ENCODE peak calls at places on chromosomes 2 and 18, in six cellular contexts. L, A, J, Y, T and I are unnamed samples.

GRCh38 chr2:218290316-218291261 is 1.7 kb downstream of the TMBIM1 start:
- DNase-seq in A (no peak), J (no peak), Y (no peak), T (no peak), L (peak), I (no peak)

GRCh38 chr18:48131042-48131441 is 200.6 kb upstream of the SMAD2 start:
- DNase-seq in L (no peak), J (no peak), T (no peak), Y (no peak), A (no peak), I (no peak)

GRCh38 chr18:23380001-23380550 is 73.0 kb upstream of the RIOK3 start:
- DNase-seq in Y (peak), T (no peak), J (no peak), A (no peak), L (no peak), I (peak)

GRCh38 chr18:3982541-3982940 is 472.6 kb downstream of the DLGAP1 start:
- DNase-seq in L (peak), J (no peak), T (no peak), A (no peak), Y (peak), I (no peak)

GRCh38 chr18:22424564-22424963 is 6.8 kb upstream of the CTAGE1 start:
- DNase-seq in J (no peak), T (no peak), L (no peak), Y (no peak), A (no peak), I (no peak)

GRCh38 chr2:1170711-1171110 is 220.1 kb downstream of the SNTG2 start:
- DNase-seq in A (no peak), T (no peak), L (no peak), J (no peak), Y (no peak), I (no peak)

GRCh38 chr2:59276033-59276432 is 1034.9 kb upstream of the FANCL start:
- DNase-seq in Y (no peak), A (no peak), T (peak), J (no peak), L (no peak), I (no peak)

GRCh38 chr2:36564377-36564930 is 33.5 kb downstream of the FEZ2 start:
- DNase-seq in T (no peak), L (no peak), A (no peak), Y (no peak), J (no peak), I (no peak)

GRCh38 chr2:28810384-28811285 is at the start of gene SPDYA:
- DNase-seq in Y (peak), A (peak), T (peak), L (peak), J (peak), I (peak)

GRCh38 chr2:178512491-178512890 is 32.2 kb downstream of the PLEKHA3 start:
- DNase-seq in T (peak), A (no peak), Y (peak), J (no peak), L (peak), I (peak)

GRCh38 chr2:73640946-73641766 is 1.1 kb downstream of the NAT8 start:
- DNase-seq in Y (no peak), A (no peak), J (no peak), T (no peak), L (no peak), I (no peak)

GRCh38 chr2:8684885-8685696 is 3.2 kb downstream of the ID2 start:
- DNase-seq in L (peak), T (peak), J (peak), Y (peak), A (peak), I (no peak)
- H3K4me3 ChIP-seq in L (peak), T (peak), J (peak), Y (peak), A (peak), I (peak)

GRCh38 chr2:102251042-102251848 is 60.1 kb upstream of the IL1RL1 start:
- DNase-seq in Y (peak), T (peak), L (peak), A (peak), J (no peak), I (no peak)

GRCh38 chr2:102253753-102254150 is 57.6 kb upstream of the IL1RL1 start:
- DNase-seq in A (no peak), Y (peak), T (no peak), J (no peak), L (peak), I (no peak)

GRCh38 chr2:102253140-102253752 is 58.1 kb upstream of the IL1RL1 start:
- DNase-seq in J (no peak), A (no peak), Y (no peak), T (no peak), L (no peak), I (no peak)

GRCh38 chr2:102250278-102250821 is 61.0 kb upstream of the IL1RL1 start:
- DNase-seq in A (no peak), T (no peak), Y (no peak), J (no peak), L (no peak), I (no peak)

GRCh38 chr2:102251849-102252203 is 59.5 kb upstream of the IL1RL1 start:
- DNase-seq in T (no peak), A (no peak), L (no peak), Y (no peak), J (no peak), I (no peak)
- H3K4me3 ChIP-seq in T (no peak), A (no peak), L (no peak), Y (no peak), J (no peak), I (no peak)

DNA sequence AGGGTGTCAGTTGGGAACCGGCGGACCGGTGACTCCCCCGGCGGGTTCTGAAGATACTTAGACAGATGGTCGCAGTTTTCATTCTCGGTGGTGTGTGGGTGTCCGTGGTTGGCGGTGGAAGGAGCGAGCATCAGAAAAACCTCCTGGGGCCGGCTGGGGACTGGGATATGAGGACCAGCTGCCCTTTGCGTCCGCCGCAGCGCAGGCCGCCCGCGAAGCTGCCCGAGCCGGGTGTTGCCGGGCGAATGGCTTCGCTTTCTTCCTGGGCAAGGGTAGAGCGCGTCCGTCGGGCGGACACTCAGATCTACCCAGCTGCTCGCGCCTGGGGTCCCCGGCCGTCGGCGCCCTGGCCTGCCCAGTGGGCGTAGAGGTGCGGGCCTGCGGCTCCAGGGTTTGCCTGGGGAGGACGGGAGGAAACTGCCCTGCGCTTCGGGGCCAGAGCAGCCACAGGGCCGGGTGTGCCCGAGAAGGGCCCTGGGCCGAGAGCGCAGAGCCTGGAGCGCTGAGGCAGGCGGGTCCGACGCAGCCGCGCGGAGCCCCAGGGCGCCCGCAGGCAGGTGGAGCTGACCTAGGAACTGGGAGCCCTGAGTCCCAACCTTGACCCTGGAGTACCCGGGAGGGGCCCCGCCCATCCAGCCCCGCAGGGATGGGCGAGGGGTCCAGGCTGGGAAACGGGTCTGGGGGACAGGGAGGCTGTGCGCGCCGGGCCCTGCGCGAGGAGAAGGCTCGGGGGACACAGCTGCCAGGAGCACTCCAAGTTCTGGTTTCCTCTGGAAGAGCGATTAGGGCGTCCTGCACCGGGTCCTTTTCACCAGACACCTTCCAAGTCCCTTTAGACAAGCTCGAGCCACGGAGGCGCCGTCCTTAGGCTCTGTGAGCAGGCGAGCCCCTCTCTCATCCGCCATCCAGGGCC is 1.3 kb downstream of the TWIST2 start:
- DNase-seq in L (peak), J (no peak), Y (peak), T (peak), A (no peak), I (no peak)
- H3K4me3 ChIP-seq in L (peak), J (no peak), Y (peak), T (peak), A (peak), I (peak)

GRCh38 chr18:77249583-77250500 is at the start of gene GALR1:
- DNase-seq in Y (no peak), J (no peak), A (no peak), L (peak), T (peak), I (no peak)

GRCh38 chr18:77250501-77250925 is 865 bp downstream of the GALR1 start:
- DNase-seq in J (no peak), T (peak), L (no peak), A (no peak), Y (no peak), I (no peak)

GRCh38 chr18:77251730-77252050 is 2.0 kb downstream of the GALR1 start:
- DNase-seq in J (no peak), L (no peak), T (no peak), A (no peak), Y (no peak), I (no peak)

GRCh38 chr18:77248873-77249582 is 620 bp upstream of the GALR1 start:
- DNase-seq in Y (no peak), J (no peak), T (peak), A (no peak), L (no peak), I (no peak)

GRCh38 chr18:77250926-77251729 is 1.5 kb downstream of the GALR1 start:
- DNase-seq in J (no peak), L (peak), Y (no peak), A (no peak), T (peak), I (no peak)
- H3K4me3 ChIP-seq in J (no peak), L (no peak), Y (no peak), A (no peak), T (peak), I (no peak)

GRCh38 chr2:86037795-86038192 is 67.9 kb downstream of the POLR1A start:
- DNase-seq in A (no peak), Y (no peak), J (no peak), L (peak), T (no peak), I (no peak)
- H3K4me3 ChIP-seq in A (no peak), Y (no peak), J (no peak), L (no peak), T (no peak), I (no peak)

GRCh38 chr18:55489742-55490055 is 98.3 kb downstream of the TCF4 start:
- DNase-seq in Y (no peak), A (no peak), J (no peak), L (no peak), T (no peak), I (no peak)

GRCh38 chr18:55488473-55488872 is 99.5 kb downstream of the TCF4 start:
- DNase-seq in A (no peak), J (no peak), L (no peak), Y (no peak), T (peak), I (no peak)

GRCh38 chr18:55487997-55488396 is 100.0 kb downstream of the TCF4 start:
- DNase-seq in Y (no peak), T (no peak), A (no peak), J (no peak), L (no peak), I (no peak)

GRCh38 chr18:55486936-55487335 is 101.1 kb downstream of the TCF4 start:
- DNase-seq in T (no peak), Y (no peak), J (no peak), L (no peak), A (no peak), I (no peak)

GRCh38 chr18:55489034-55489741 is 98.8 kb downstream of the TCF4 start:
- DNase-seq in A (no peak), J (no peak), L (no peak), Y (no peak), T (no peak), I (no peak)
- H3K4me3 ChIP-seq in A (no peak), J (no peak), L (no peak), Y (no peak), T (no peak), I (no peak)

DNA sequence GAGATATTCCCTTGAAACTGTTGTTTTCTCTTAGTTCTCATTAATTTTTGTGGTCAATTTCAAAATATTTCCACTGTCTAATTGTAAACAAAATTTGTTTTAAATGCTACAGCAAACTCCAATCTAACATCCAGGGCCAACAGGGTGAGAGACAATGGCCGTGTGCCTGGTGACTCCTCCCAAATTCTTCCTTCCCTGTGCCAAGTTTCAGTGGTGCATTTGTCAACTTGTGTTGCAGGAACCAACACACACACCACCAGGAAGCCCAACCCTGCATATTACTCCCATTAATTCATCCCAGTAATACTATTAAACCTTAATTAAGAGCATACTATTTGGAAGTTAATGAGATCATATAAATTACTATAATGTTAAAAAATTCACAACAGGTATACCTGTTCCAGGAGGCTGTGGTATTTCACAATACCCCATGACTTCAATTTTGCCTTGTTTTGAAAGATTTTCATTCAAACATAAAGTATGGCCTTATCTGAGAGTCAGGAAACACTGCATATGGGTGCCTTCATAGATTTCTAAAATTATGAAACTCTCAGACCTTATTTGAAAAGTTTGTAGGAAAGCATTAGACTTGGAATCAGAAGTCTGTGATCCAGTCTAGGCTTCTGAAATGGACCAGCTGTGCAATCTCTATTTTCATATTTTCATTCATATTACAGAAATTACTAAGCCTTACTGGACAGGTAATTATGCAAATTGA is 1.1 kb downstream of the SERPINB2 start:
- DNase-seq in Y (no peak), J (no peak), L (peak), T (no peak), A (no peak), I (no peak)
- H3K4me3 ChIP-seq in Y (no peak), J (no peak), L (peak), T (no peak), A (no peak), I (no peak)

GRCh38 chr2:127639111-127639474 is 6.9 kb upstream of the GPR17 start:
- DNase-seq in Y (no peak), J (no peak), T (no peak), A (no peak), L (no peak), I (no peak)

GRCh38 chr2:127637236-127637630 is 8.7 kb upstream of the GPR17 start:
- DNase-seq in T (no peak), L (no peak), Y (no peak), A (no peak), J (no peak), I (no peak)

GRCh38 chr2:127636248-127637235 is 9.4 kb upstream of the GPR17 start:
- DNase-seq in Y (no peak), A (peak), T (no peak), L (no peak), J (no peak), I (no peak)

GRCh38 chr2:127638361-127639110 is 7.4 kb upstream of the GPR17 start:
- DNase-seq in J (no peak), T (peak), A (peak), Y (peak), L (no peak), I (no peak)

GRCh38 chr2:127637725-127638252 is 8.2 kb upstream of the GPR17 start:
- DNase-seq in T (peak), J (no peak), A (peak), L (peak), Y (peak), I (no peak)
- H3K4me3 ChIP-seq in T (no peak), J (no peak), A (no peak), L (no peak), Y (no peak), I (no peak)

GRCh38 chr2:105712981-105713596 is 31.6 kb upstream of the NCK2 start:
- DNase-seq in Y (peak), T (no peak), A (peak), J (no peak), L (peak), I (no peak)
- H3K4me3 ChIP-seq in Y (no peak), T (no peak), A (no peak), J (no peak), L (peak), I (no peak)